ENCODE peak calls at places on chromosome 19, in ten cellular contexts. G, S, T, J, N, C, A, L, V and R are unnamed samples.

GRCh38 chr19:40442328-40443130 is 1.6 kb downstream of the SERTAD3 start:
- DNase-seq in G (no peak), S (peak), T (no peak), J (no peak), N (no peak), C (no peak), A (no peak), L (no peak), V (no peak), R (no peak)

GRCh38 chr19:13537454-13537853 is 31.2 kb upstream of the CACNA1A start:
- DNase-seq in G (no peak), S (no peak), T (peak), J (no peak), N (no peak), C (no peak), A (no peak), L (no peak), V (no peak), R (no peak)

GRCh38 chr19:7562646-7563393 is 27.3 kb downstream of the PNPLA6 start:
- DNase-seq in G (no peak), S (no peak), T (no peak), J (no peak), N (no peak), C (no peak), A (peak), L (no peak), V (no peak), R (no peak)

GRCh38 chr19:46221981-46222610 is 7.4 kb upstream of the IGFL1 start:
- DNase-seq in G (peak), S (peak), T (no peak), J (peak), N (no peak), C (peak), A (peak), L (no peak), V (peak), R (peak)

GRCh38 chr19:6752257-6753177 is 13.0 kb downstream of the TRIP10 start:
- DNase-seq in G (no peak), S (peak), T (no peak), J (no peak), N (no peak), C (no peak), A (no peak), L (no peak), V (no peak), R (peak)

GRCh38 chr19:6078068-6078467 is 32.2 kb downstream of the RFX2 start:
- DNase-seq in G (no peak), S (no peak), T (no peak), J (no peak), N (no peak), C (no peak), A (no peak), L (no peak), V (no peak), R (no peak)

GRCh38 chr19:41753936-41754529 is 1.3 kb upstream of the CEACAM6 start:
- DNase-seq in G (peak), S (peak), T (peak), J (no peak), N (peak), C (no peak), A (peak), L (peak), V (peak), R (no peak)

GRCh38 chr19:19550972-19551861 is 13.2 kb downstream of the CILP2 start:
- DNase-seq in G (no peak), S (no peak), T (no peak), J (no peak), N (no peak), C (no peak), A (no peak), L (no peak), V (no peak), R (no peak)

GRCh38 chr19:7657047-7657779 is 11.6 kb upstream of the RETN start:
- DNase-seq in G (peak), S (no peak), T (no peak), J (no peak), N (no peak), C (no peak), A (no peak), L (no peak), V (no peak), R (peak)

GRCh38 chr19:12156254-12157058 is at the start of gene ZNF625:
- DNase-seq in G (peak), S (peak), T (peak), J (peak), N (no peak), C (peak), A (peak), L (no peak), V (peak), R (peak)

GRCh38 chr19:38933544-38933943 is 2.8 kb downstream of the MRPS12 start:
- DNase-seq in G (no peak), S (no peak), T (no peak), J (no peak), N (no peak), C (no peak), A (no peak), L (no peak), V (no peak), R (no peak)

GRCh38 chr19:45924891-45925447 is 10.4 kb upstream of the NANOS2 start:
- DNase-seq in G (no peak), S (no peak), T (no peak), J (no peak), N (no peak), C (no peak), A (no peak), L (no peak), V (peak), R (no peak)

GRCh38 chr19:511101-511841 is 4.0 kb downstream of the TPGS1 start:
- DNase-seq in G (peak), S (no peak), T (peak), J (peak), N (no peak), C (no peak), A (no peak), L (peak), V (peak), R (no peak)

GRCh38 chr19:17751912-17752273 is 616 bp downstream of the FCHO1 start:
- DNase-seq in G (no peak), S (no peak), T (no peak), J (no peak), N (no peak), C (no peak), A (no peak), L (no peak), V (no peak), R (no peak)

GRCh38 chr19:58381460-58382220 is 810 bp upstream of the ZNF837 start:
- DNase-seq in G (no peak), S (no peak), T (no peak), J (no peak), N (no peak), C (peak), A (no peak), L (no peak), V (no peak), R (peak)

GRCh38 chr19:46303702-46304397 is 7.0 kb downstream of the HIF3A start:
- DNase-seq in G (peak), S (peak), T (no peak), J (no peak), N (no peak), C (peak), A (no peak), L (no peak), V (peak), R (peak)

GRCh38 chr19:2239771-2240770 is 3.4 kb downstream of the SF3A2 start:
- DNase-seq in G (peak), S (peak), T (peak), J (no peak), N (no peak), C (no peak), A (no peak), L (no peak), V (no peak), R (no peak)

GRCh38 chr19:55781112-55781511 is 12.2 kb downstream of the RFPL4AL1 start:
- DNase-seq in G (no peak), S (no peak), T (no peak), J (no peak), N (no peak), C (no peak), A (no peak), L (no peak), V (no peak), R (no peak)

GRCh38 chr19:18775586-18776287 is 15.4 kb downstream of the COMP start:
- DNase-seq in G (peak), S (peak), T (no peak), J (peak), N (no peak), C (peak), A (peak), L (no peak), V (no peak), R (no peak)

GRCh38 chr19:10625003-10625761 is at the start of gene SLC44A2:
- DNase-seq in G (peak), S (peak), T (peak), J (no peak), N (no peak), C (peak), A (peak), L (no peak), V (peak), R (peak)

GRCh38 chr19:47296036-47296435 is 13.6 kb upstream of the C5AR1 start:
- DNase-seq in G (peak), S (peak), T (peak), J (peak), N (peak), C (peak), A (peak), L (peak), V (peak), R (no peak)

GRCh38 chr19:6103217-6103644 is 7.1 kb downstream of the RFX2 start:
- DNase-seq in G (peak), S (peak), T (no peak), J (peak), N (peak), C (peak), A (peak), L (no peak), V (peak), R (peak)

GRCh38 chr19:3932931-3933810 is at the start of gene NMRK2:
- DNase-seq in G (no peak), S (peak), T (peak), J (no peak), N (no peak), C (peak), A (no peak), L (no peak), V (no peak), R (no peak)

GRCh38 chr19:44598880-44599279 is 14.5 kb upstream of the IGSF23 start:
- DNase-seq in G (no peak), S (peak), T (no peak), J (no peak), N (no peak), C (no peak), A (no peak), L (no peak), V (no peak), R (no peak)

GRCh38 chr19:18131841-18132596 is 20.9 kb upstream of the PIK3R2 start:
- DNase-seq in G (no peak), S (no peak), T (no peak), J (no peak), N (peak), C (no peak), A (no peak), L (no peak), V (no peak), R (no peak)

GRCh38 chr19:7781157-7781556 is 18.1 kb downstream of the CLEC4M start:
- DNase-seq in G (no peak), S (no peak), T (no peak), J (no peak), N (no peak), C (no peak), A (no peak), L (no peak), V (no peak), R (no peak)

GRCh38 chr19:52735734-52736133 is 890 bp upstream of the ZNF611 start:
- DNase-seq in G (no peak), S (peak), T (peak), J (no peak), N (no peak), C (peak), A (no peak), L (no peak), V (peak), R (peak)

GRCh38 chr19:43446746-43447489 is 18.5 kb downstream of the LYPD3 start:
- DNase-seq in G (peak), S (peak), T (peak), J (peak), N (peak), C (peak), A (peak), L (peak), V (peak), R (peak)

GRCh38 chr19:47047931-47048399 is 459 bp downstream of the TMEM160 start:
- DNase-seq in G (peak), S (peak), T (peak), J (peak), N (peak), C (peak), A (peak), L (peak), V (peak), R (peak)

GRCh38 chr19:4693471-4694121 is 23.5 kb upstream of the MYDGF start:
- DNase-seq in G (no peak), S (no peak), T (no peak), J (no peak), N (no peak), C (no peak), A (no peak), L (no peak), V (no peak), R (no peak)